ENCODE peak calls at places on chromosomes 16 and 17, in four cellular contexts. A is fibroblast of villous mesenchyme, G is breast epithelium, D is GM23338. M is an unnamed sample.

GRCh38 chr16:67963325-67964321 is 4.8 kb downstream of the SLC12A4 start:
- DNase-seq in G (no peak), D (peak; percentile 75), A (no peak), M (no peak)

GRCh38 chr17:69239611-69240010 is 11.0 kb upstream of the ABCA10 start:
- DNase-seq in D (no peak), A (no peak), G (no peak), M (no peak)

GRCh38 chr17:18070861-18071340 is 16.8 kb upstream of the DRG2 start:
- DNase-seq in G (no peak), A (peak; percentile 39), D (peak; percentile 19), M (peak; percentile 12)

GRCh38 chr16:23950898-23951297 is 115.1 kb downstream of the PRKCB start:
- DNase-seq in A (no peak), G (no peak), D (no peak), M (no peak)

GRCh38 chr16:63426275-63426870 is 1390.1 kb upstream of the CDH8 start:
- DNase-seq in D (no peak), G (no peak), A (peak; percentile 0), M (no peak)

GRCh38 chr17:78313735-78314648 is 45.9 kb downstream of the SOCS3 start:
- DNase-seq in A (peak; percentile 74), D (peak; percentile 92), G (peak; percentile 79), M (no peak)

GRCh38 chr17:72598705-72599104 is 477.9 kb downstream of the SOX9 start:
- DNase-seq in G (no peak), D (no peak), A (no peak), M (no peak)

GRCh38 chr17:55266051-55266957 is 1.5 kb downstream of the HLF start:
- DNase-seq in D (peak; percentile 49), G (no peak), A (no peak), M (no peak)

GRCh38 chr17:17988427-17988945 is 15.8 kb downstream of the DRC3 start:
- DNase-seq in A (no peak), G (no peak), D (no peak), M (no peak)

GRCh38 chr16:85190572-85190971 is 78.3 kb upstream of the CIBAR2 start:
- DNase-seq in G (no peak), A (no peak), D (no peak), M (no peak)

GRCh38 chr17:49597928-49598655 is 22.4 kb downstream of the NXPH3 start:
- DNase-seq in A (peak; percentile 54), G (no peak), D (no peak), M (no peak)

GRCh38 chr16:69566437-69567030 is 768 bp downstream of the NFAT5 start:
- DNase-seq in G (peak; percentile 58), A (peak; percentile 66), D (peak; percentile 57), M (no peak)

GRCh38 chr17:50347087-50347893 is 1.4 kb downstream of the XYLT2 start:
- DNase-seq in D (peak; percentile 75), A (no peak), G (no peak), M (no peak)

GRCh38 chr17:40309031-40309937 is at the start of gene RARA:
- DNase-seq in G (no peak), D (peak; percentile 95), A (peak; percentile 62), M (no peak)

GRCh38 chr17:5486206-5487124 is at the start of gene MIS12:
- DNase-seq in A (peak; percentile 100), G (peak; percentile 100), D (peak; percentile 100), M (peak; percentile 98)

GRCh38 chr16:69474447-69474846 is 50.0 kb downstream of the CYB5B start:
- DNase-seq in G (no peak), A (no peak), D (no peak), M (no peak)

GRCh38 chr17:78933025-78933958 is 8.1 kb upstream of the TIMP2 start:
- DNase-seq in G (no peak), A (peak; percentile 99), D (no peak), M (peak; percentile 98)

GRCh38 chr16:29317269-29317668 is 89.2 kb downstream of the NPIPB11 start:
- DNase-seq in G (no peak), D (no peak), A (no peak), M (no peak)

GRCh38 chr16:29319726-29320125 is 86.8 kb downstream of the NPIPB11 start:
- DNase-seq in A (no peak), D (no peak), G (no peak), M (no peak)

GRCh38 chr16:29316673-29317237 is 89.8 kb downstream of the NPIPB11 start:
- DNase-seq in G (no peak), D (no peak), A (no peak), M (no peak)

GRCh38 chr16:29315916-29316517 is 90.5 kb downstream of the NPIPB11 start:
- DNase-seq in A (no peak), G (no peak), D (peak; percentile 54), M (no peak)

GRCh38 chr16:29318037-29318436 is 88.5 kb downstream of the NPIPB11 start:
- DNase-seq in D (no peak), A (no peak), G (no peak), M (no peak)
- TF ChIP-seq CTCF in D (no peak), A (peak; percentile 31), G (no peak), M (no peak)

DNA sequence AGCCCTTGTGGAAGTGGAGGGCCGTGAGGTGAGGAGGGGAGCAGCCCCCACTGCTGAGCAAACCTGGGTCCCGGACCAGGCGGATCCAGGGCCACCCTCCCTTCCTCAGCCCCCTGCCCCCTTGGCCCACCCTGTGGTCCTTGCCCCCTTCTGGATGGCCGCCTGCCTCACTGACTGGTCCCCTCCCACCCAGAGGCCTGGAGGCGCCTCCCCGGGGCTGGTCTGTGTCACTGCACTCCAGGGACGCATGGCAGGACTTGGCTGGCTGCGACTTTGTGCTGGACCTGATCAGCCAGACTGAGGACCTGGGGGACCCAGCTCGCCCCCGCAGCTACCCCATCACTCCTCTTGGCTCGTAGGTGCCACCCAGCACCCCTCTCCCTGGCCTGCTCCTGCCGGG is 19.2 kb upstream of the SMIM5 start:
- DNase-seq in A (no peak), D (peak; percentile 70), G (no peak), M (no peak)
- TF ChIP-seq CTCF in A (no peak), D (peak; percentile 69), G (no peak), M (peak; percentile 25)

DNA sequence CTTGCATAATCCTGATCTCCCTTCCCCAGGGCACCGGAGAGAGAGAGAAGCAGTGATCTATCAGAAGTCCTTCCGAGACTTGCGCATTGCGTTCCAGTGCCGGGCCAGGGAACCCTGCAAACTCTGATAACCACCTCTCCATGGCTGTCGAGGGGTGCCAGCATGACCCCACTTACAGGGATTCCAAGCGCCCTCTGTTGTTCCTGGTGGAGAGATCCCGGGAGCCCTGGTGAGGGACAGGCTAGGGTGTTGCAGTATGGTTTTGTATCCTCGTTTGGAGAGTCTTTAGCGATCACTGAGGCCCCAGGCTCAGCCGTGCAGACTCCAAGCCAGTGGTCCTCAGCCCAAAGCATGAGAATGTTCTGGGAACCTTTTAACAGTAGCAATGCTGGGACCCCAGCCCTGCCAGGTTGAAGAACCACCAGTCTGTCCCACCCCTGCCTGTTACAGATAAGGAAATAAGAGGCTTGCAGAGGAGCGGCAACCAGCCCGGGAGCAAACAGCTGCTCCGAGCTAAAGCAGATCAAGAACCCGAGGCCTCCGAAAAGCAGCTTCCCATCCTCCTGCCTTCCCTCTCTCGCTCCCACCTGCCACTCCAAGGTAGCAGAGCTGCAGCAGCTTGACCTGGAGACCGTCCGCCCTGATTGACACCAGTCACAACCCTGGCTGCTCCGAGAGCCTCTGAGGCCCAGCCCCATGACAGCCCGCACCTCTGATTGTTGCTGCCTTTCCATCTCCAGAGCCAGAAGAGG is 150.3 kb upstream of the RPL38 start:
- DNase-seq in A (no peak), D (peak; percentile 53), G (no peak), M (no peak)
- TF ChIP-seq CTCF in A (no peak), D (peak; percentile 63), G (no peak), M (no peak)

DNA sequence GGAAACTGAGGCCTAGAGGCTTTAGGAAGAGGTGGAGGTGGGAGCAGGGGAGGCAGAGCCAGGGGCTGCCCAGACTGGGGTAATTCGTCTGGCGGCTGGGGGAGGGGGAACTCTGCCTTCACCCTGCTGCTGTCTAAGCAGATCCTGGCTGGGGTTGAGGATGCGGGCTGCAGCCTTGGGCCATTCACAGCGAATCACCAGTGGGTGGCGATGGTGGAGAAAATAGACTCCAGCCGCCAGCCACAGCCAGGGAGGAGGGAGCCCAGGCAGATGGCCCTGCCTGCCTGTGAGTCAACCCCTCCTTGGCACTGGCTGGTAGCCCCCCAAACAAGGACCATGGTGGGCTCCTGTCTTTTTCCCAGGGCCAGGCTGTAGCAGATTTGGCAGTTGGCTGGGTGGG is 41.7 kb upstream of the CDH5 start:
- DNase-seq in G (no peak), A (no peak), D (peak; percentile 72), M (no peak)
- TF ChIP-seq CTCF in G (no peak), A (peak; percentile 22), D (peak; percentile 67), M (peak; percentile 33)

GRCh38 chr17:35541434-35541833 is 4.0 kb upstream of the SLFN12L start:
- DNase-seq in G (no peak), D (no peak), A (no peak), M (no peak)

GRCh38 chr17:35537569-35538209 is at the start of gene SLFN12L:
- DNase-seq in G (no peak), D (no peak), A (no peak), M (no peak)

GRCh38 chr17:35536664-35537160 is 766 bp downstream of the SLFN12L start:
- DNase-seq in G (no peak), D (no peak), A (no peak), M (no peak)

GRCh38 chr17:35540589-35541404 is 3.3 kb upstream of the SLFN12L start:
- DNase-seq in A (peak; percentile 63), D (no peak), G (no peak), M (no peak)

DNA sequence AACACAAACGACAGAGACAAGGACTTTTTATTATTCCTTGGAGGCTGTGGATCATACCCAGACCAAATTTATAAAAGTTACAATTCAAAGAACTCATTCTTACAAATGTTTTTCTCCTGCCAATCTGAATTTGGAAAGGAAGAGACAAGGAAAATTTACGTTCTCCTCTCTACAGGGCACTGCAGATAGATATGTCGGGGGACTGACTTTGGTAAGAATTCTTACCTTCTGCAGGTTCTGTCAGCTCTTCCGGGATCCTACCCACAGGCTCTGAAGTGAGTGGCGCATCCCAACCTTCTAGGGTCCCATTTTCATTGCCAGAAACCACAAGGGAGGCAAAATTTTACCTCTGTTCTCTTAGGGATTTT is 2.2 kb upstream of the SLFN12L start:
- DNase-seq in G (no peak), A (no peak), D (peak; percentile 13), M (no peak)
- TF ChIP-seq CTCF in G (no peak), A (no peak), D (no peak), M (no peak)

DNA sequence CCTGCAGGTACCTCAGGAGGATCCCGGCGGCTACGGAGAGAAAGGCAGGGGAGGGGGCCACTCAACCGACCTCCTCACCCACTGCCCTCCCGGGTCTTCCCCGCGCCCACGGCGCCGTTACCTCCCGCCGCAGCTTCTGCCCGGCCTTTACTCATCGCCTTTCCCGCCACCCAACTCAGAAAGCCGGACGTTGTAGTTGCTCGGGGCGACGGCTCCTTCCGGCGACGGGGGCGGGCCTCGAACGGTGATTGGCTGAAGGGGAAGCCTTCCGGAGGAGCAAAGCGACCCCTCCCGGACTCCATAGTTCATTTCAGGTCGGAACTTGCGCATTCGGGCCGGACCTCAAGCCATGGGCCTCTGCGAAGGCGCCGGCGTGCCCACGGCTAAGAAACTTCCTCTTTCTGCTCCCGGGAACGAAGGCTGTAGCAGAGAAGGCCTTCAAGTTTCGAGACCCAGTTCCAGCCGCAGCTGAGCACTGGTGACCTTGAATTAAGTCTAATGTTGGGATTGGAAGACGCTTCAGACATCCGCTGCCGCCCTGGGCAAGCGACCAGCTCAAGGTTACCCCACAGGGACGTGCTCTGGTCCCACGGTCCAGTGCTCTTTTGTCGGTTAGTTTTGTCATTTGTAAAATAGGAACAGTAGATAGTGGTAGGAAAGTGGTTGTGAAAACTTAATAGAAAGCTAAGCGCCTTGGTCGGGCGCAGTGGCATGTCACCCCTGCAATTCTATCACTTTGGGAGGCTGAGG is at the start of gene PSMC3IP:
- DNase-seq in G (peak; percentile 97), A (peak; percentile 96), D (peak; percentile 99), M (peak; percentile 73)
- TF ChIP-seq CTCF in G (peak; percentile 36), A (peak; percentile 30), D (peak; percentile 52), M (peak; percentile 41)